ENCODE peak calls at places on chromosomes 7 and 10, in eight cellular contexts. M is neural crest cell, P is RWPE1, R is ELR, S is fibroblast of mammary gland, K is HT1080, H is AG04450, N is lower lobe of right lung. I is an unnamed sample.

GRCh38 chr7:120825152-120825551 is 32.8 kb downstream of the TSPAN12 start:
- DNase-seq in H (no peak), R (no peak), P (no peak), S (no peak), M (no peak), K (no peak), N (no peak), I (no peak)

GRCh38 chr10:30500534-30500933 is 66.5 kb downstream of the MAP3K8 start:
- DNase-seq in M (no peak), K (no peak), H (no peak), S (no peak), R (no peak), P (no peak), N (no peak), I (no peak)

GRCh38 chr10:121484401-121484800 is 113.8 kb downstream of the FGFR2 start:
- DNase-seq in N (no peak), S (no peak), P (no peak), K (no peak), R (no peak), H (no peak), M (no peak), I (no peak)

GRCh38 chr7:156459067-156459466 is 181.5 kb upstream of the RNF32 start:
- DNase-seq in K (no peak), P (no peak), H (no peak), N (no peak), R (no peak), S (no peak), M (no peak), I (no peak)

GRCh38 chr10:69123306-69123746 is 652 bp upstream of the VPS26A start:
- DNase-seq in H (peak; percentile 24), S (peak; percentile 63), N (no peak), K (no peak), M (no peak), R (peak; percentile 83), P (peak; percentile 45), I (no peak)

GRCh38 chr7:69123003-69123402 is 475.3 kb upstream of the AUTS2 start:
- DNase-seq in P (no peak), S (no peak), N (no peak), H (no peak), M (no peak), R (no peak), K (no peak), I (no peak)

GRCh38 chr7:48175019-48175418 is 3.8 kb downstream of the ABCA13 start:
- DNase-seq in N (no peak), P (no peak), S (no peak), K (no peak), R (no peak), M (no peak), H (no peak), I (no peak)

GRCh38 chr7:18361756-18362155 is 133.8 kb upstream of the HDAC9 start:
- DNase-seq in H (no peak), S (peak; percentile 65), R (peak; percentile 14), K (peak; percentile 28), M (no peak), P (peak; percentile 5), N (no peak), I (no peak)

GRCh38 chr7:95545007-95545615 is 51.2 kb downstream of the PDK4 start:
- DNase-seq in M (no peak), R (peak; percentile 68), S (peak; percentile 80), K (peak; percentile 72), H (peak; percentile 34), N (no peak), P (peak; percentile 34), I (no peak)

GRCh38 chr7:145168879-145169278 is 333.0 kb upstream of the TPK1 start:
- DNase-seq in S (no peak), H (no peak), P (no peak), N (no peak), R (no peak), M (no peak), K (no peak), I (no peak)

GRCh38 chr7:117362294-117362693 is 39.4 kb upstream of the WNT2 start:
- DNase-seq in S (no peak), K (no peak), R (no peak), N (no peak), P (no peak), H (no peak), M (no peak), I (no peak)

GRCh38 chr10:59907918-59908807 is 1.8 kb upstream of the CCDC6 start:
- DNase-seq in N (peak; percentile 60), P (no peak), R (peak; percentile 73), S (peak; percentile 91), H (peak; percentile 63), M (peak; percentile 27), K (peak; percentile 72), I (no peak)

GRCh38 chr7:90587766-90588165 is 8.4 kb upstream of the CDK14 start:
- DNase-seq in S (no peak), N (no peak), P (no peak), R (no peak), M (no peak), H (no peak), K (no peak), I (no peak)

GRCh38 chr10:1316107-1316805 is 260.1 kb downstream of the WDR37 start:
- DNase-seq in N (no peak), R (no peak), S (no peak), P (no peak), M (no peak), K (no peak), H (no peak), I (no peak)

GRCh38 chr10:43665054-43665453 is 16.4 kb upstream of the ZNF32 start:
- DNase-seq in R (no peak), M (no peak), K (no peak), H (no peak), N (no peak), S (peak; percentile 32), P (no peak), I (no peak)

GRCh38 chr10:24873281-24873683 is 79.1 kb downstream of the PRTFDC1 start:
- DNase-seq in P (peak; percentile 88), S (peak; percentile 96), R (peak; percentile 94), H (peak; percentile 88), N (no peak), K (peak; percentile 86), M (no peak), I (no peak)

GRCh38 chr7:787332-788240 is 44.7 kb upstream of the SUN1 start:
- DNase-seq in N (no peak), P (no peak), K (no peak), M (no peak), H (no peak), S (no peak), R (peak; percentile 15), I (no peak)

GRCh38 chr7:117489435-117489834 is 9.6 kb downstream of the CFTR start:
- DNase-seq in M (no peak), P (no peak), S (no peak), N (no peak), R (no peak), H (no peak), K (no peak), I (no peak)

GRCh38 chr7:23403970-23404369 is 66.3 kb downstream of the IGF2BP3 start:
- DNase-seq in P (no peak), N (no peak), R (no peak), S (no peak), K (no peak), M (no peak), H (no peak), I (no peak)

GRCh38 chr10:3239066-3239919 is 66.7 kb upstream of the PITRM1 start:
- DNase-seq in M (peak; percentile 76), R (peak; percentile 67), N (peak; percentile 79), K (peak; percentile 44), H (no peak), P (peak; percentile 64), S (peak; percentile 74), I (no peak)

GRCh38 chr7:27895553-27895952 is 155.6 kb downstream of the TAX1BP1 start:
- DNase-seq in P (no peak), S (no peak), N (no peak), K (no peak), R (no peak), H (no peak), M (no peak), I (no peak)

GRCh38 chr7:151432658-151433521 is 7.1 kb downstream of the CRYGN start:
- DNase-seq in M (no peak), N (no peak), R (no peak), H (no peak), P (no peak), K (no peak), S (no peak), I (no peak)

GRCh38 chr7:150737265-150738055 is at the start of gene GIMAP5:
- DNase-seq in H (no peak), S (no peak), K (peak; percentile 10), P (no peak), M (no peak), R (no peak), N (no peak), I (no peak)

GRCh38 chr7:142376356-142376997 is 118.6 kb upstream of the PRSS58 start:
- DNase-seq in N (no peak), M (no peak), H (no peak), S (no peak), K (peak; percentile 31), P (no peak), R (no peak), I (no peak)

GRCh38 chr10:116835658-116836057 is 13.6 kb upstream of the ENO4 start:
- DNase-seq in H (no peak), K (no peak), R (no peak), N (no peak), M (no peak), S (no peak), P (no peak), I (no peak)

GRCh38 chr7:4286281-4286680 is 395.8 kb upstream of the FOXK1 start:
- DNase-seq in R (no peak), M (no peak), K (peak; percentile 15), P (no peak), H (no peak), N (no peak), S (no peak), I (no peak)

GRCh38 chr10:70272925-70273316 is 10.9 kb downstream of the NPFFR1 start:
- DNase-seq in M (no peak), N (no peak), R (peak; percentile 57), S (peak; percentile 50), P (peak; percentile 58), H (no peak), K (peak; percentile 35), I (no peak)

GRCh38 chr10:49176310-49177268 is 11.6 kb downstream of the TMEM273 start:
- DNase-seq in N (no peak), M (no peak), S (no peak), H (no peak), R (no peak), K (no peak), P (no peak), I (no peak)

GRCh38 chr10:123842692-123843385 is 48.8 kb downstream of the CPXM2 start:
- DNase-seq in H (no peak), S (no peak), N (no peak), K (no peak), M (no peak), R (no peak), P (no peak), I (no peak)

GRCh38 chr10:125087191-125087896 is 73.0 kb downstream of the CTBP2 start:
- DNase-seq in P (peak; percentile 76), H (no peak), S (no peak), N (no peak), R (no peak), K (no peak), M (no peak), I (no peak)

GRCh38 chr10:129096340-129096984 is 370.6 kb upstream of the MGMT start:
- DNase-seq in R (no peak), K (peak; percentile 24), S (peak; percentile 96), P (no peak), N (no peak), M (no peak), H (peak; percentile 6), I (no peak)

GRCh38 chr7:138898255-138898654 is 82.9 kb downstream of the KIAA1549 start:
- DNase-seq in S (no peak), P (no peak), M (no peak), K (peak; percentile 42), N (no peak), R (peak; percentile 25), H (no peak), I (no peak)

GRCh38 chr10:3516191-3516590 is 268.8 kb downstream of the KLF6 start:
- DNase-seq in K (no peak), R (no peak), S (no peak), P (no peak), M (peak; percentile 55), H (no peak), N (no peak), I (no peak)

GRCh38 chr7:132275811-132276210 is 300.5 kb downstream of the PLXNA4 start:
- DNase-seq in R (no peak), M (no peak), K (no peak), P (no peak), S (no peak), N (no peak), H (no peak), I (no peak)

I was measured in cortex of kidney.